ENCODE peak calls at places on chromosomes 12 and 14, in seven cellular contexts. One of them, this sample, is unnamed.

GRCh38 chr14:100589071-100589759 is 2.0 kb upstream of the BEGAIN start:
- DNase-seq in Caco-2: no peak
- DNase-seq in Panc1: no peak
- DNase-seq in right lobe of liver: no peak
- DNase-seq in A549: no peak
- DNase-seq in choroid plexus epithelial cell: no peak
- DNase-seq in body of pancreas: no peak
- DNase-seq in this sample: no peak

GRCh38 chr12:38823743-38824142 is 81.6 kb downstream of the CPNE8 start:
- DNase-seq in Caco-2: no peak
- DNase-seq in Panc1: no peak
- DNase-seq in right lobe of liver: no peak
- DNase-seq in choroid plexus epithelial cell: peak
- DNase-seq in A549: no peak
- DNase-seq in body of pancreas: no peak
- DNase-seq in this sample: peak

GRCh38 chr12:40999212-40999611 is 188.9 kb upstream of the PDZRN4 start:
- DNase-seq in A549: peak
- DNase-seq in choroid plexus epithelial cell: peak
- DNase-seq in Caco-2: no peak
- DNase-seq in body of pancreas: no peak
- DNase-seq in Panc1: no peak
- DNase-seq in right lobe of liver: no peak
- DNase-seq in this sample: peak

GRCh38 chr14:30869525-30870150 is 4.7 kb upstream of the COCH start:
- DNase-seq in Caco-2: no peak
- DNase-seq in Panc1: no peak
- DNase-seq in A549: no peak
- DNase-seq in body of pancreas: no peak
- DNase-seq in right lobe of liver: no peak
- DNase-seq in choroid plexus epithelial cell: no peak
- DNase-seq in this sample: no peak

GRCh38 chr14:104436741-104437701 is 142.5 kb upstream of the C14orf180 start:
- DNase-seq in choroid plexus epithelial cell: no peak
- DNase-seq in Caco-2: no peak
- DNase-seq in body of pancreas: peak
- DNase-seq in right lobe of liver: peak
- DNase-seq in A549: no peak
- DNase-seq in Panc1: no peak
- DNase-seq in this sample: no peak

GRCh38 chr14:104359301-104359968 is 220.1 kb upstream of the C14orf180 start:
- DNase-seq in choroid plexus epithelial cell: no peak
- DNase-seq in Caco-2: peak
- DNase-seq in A549: no peak
- DNase-seq in right lobe of liver: peak
- DNase-seq in Panc1: no peak
- DNase-seq in body of pancreas: peak
- DNase-seq in this sample: no peak

GRCh38 chr14:77682158-77682553 is 25.7 kb downstream of the ALKBH1 start:
- DNase-seq in Caco-2: no peak
- DNase-seq in body of pancreas: no peak
- DNase-seq in A549: no peak
- DNase-seq in choroid plexus epithelial cell: peak
- DNase-seq in right lobe of liver: no peak
- DNase-seq in Panc1: no peak
- DNase-seq in this sample: peak

GRCh38 chr12:53890081-53890480 is 48.5 kb upstream of the HOXC13 start:
- DNase-seq in body of pancreas: no peak
- DNase-seq in choroid plexus epithelial cell: no peak
- DNase-seq in A549: no peak
- DNase-seq in Panc1: no peak
- DNase-seq in right lobe of liver: no peak
- DNase-seq in Caco-2: no peak
- DNase-seq in this sample: no peak

DNA sequence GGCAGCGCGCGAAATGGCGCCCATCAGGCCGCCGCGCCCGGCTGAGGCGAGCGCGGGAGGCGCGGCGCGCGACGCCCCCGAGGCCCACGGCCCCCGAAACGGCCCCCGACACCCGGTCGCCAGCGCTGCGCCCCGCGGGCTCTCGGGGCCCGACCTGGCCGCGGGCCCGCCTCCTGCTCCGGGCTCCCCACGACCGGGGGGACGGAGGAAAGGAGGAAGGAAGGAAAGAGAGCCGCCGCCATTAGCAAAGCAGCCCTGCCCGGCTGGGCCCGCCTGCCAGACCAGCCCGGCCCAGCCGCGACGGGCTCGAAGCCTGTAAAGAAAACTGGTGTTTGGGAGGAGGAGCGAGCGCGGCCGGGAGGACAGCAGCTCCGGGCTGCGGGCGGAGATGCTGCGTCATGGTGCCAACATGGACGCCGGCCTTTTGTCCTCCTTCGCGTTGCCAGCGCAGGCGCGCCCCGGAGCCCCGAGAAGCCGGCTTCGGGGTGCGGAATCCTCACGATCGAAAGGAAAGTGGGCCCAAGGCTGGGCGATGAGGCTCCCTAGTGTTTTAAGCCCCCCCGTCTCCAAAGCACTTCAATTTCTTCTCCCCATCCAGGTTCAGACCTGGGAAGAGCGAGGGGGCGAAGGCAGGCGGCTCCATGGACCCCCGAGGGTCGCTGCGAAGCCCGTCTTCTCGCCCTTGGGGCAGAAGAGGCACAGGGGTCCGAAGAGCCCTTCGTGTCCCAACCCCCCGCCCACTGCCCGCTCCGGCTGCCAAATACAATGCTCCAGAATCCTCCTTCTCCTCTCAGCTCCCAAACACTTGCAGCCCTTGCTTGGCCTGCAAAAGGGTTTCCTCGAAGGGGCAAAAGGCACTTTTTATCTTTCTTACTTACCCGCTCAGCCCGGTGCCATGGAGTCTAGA is 2.9 kb upstream of the SETD1B start:
- DNase-seq in right lobe of liver: peak
- DNase-seq in choroid plexus epithelial cell: peak
- DNase-seq in A549: peak
- DNase-seq in Panc1: no peak
- DNase-seq in Caco-2: peak
- DNase-seq in body of pancreas: peak
- DNase-seq in this sample: peak
- H3K4me3 ChIP-seq in right lobe of liver: peak
- H3K4me3 ChIP-seq in choroid plexus epithelial cell: peak
- H3K4me3 ChIP-seq in A549: peak
- H3K4me3 ChIP-seq in Panc1: peak
- H3K4me3 ChIP-seq in Caco-2: peak
- H3K4me3 ChIP-seq in body of pancreas: peak
- H3K4me3 ChIP-seq in this sample: peak

DNA sequence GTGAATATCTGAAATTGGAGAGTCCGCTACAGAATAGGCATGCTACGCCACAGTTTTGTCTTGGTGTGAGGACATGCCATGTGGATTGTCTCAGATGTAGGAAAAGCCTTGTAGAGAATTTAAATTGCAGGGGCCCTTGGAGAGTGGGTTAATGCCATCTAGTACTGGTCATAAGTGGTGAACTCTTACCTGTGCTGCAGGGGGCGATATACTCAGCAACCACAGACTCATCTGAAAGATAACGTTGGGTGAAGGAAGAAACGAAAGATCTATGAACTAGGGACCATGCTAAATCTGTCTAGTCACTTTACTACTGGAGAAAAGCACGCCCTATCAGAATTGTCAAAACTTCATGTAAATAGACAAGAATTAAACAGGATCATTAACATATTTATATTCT is 33.7 kb upstream of the A2M start:
- DNase-seq in A549: peak
- DNase-seq in Caco-2: no peak
- DNase-seq in Panc1: no peak
- DNase-seq in choroid plexus epithelial cell: no peak
- DNase-seq in body of pancreas: no peak
- DNase-seq in right lobe of liver: no peak
- DNase-seq in this sample: no peak
- TF ChIP-seq CTCF in A549: no peak
- TF ChIP-seq CTCF in Caco-2: no peak
- TF ChIP-seq CTCF in Panc1: peak
- TF ChIP-seq CTCF in choroid plexus epithelial cell: no peak
- TF ChIP-seq CTCF in body of pancreas: no peak
- TF ChIP-seq CTCF in right lobe of liver: peak
- TF ChIP-seq CTCF in this sample: no peak

GRCh38 chr12:113591480-113591971 is 119.9 kb upstream of the LHX5 start:
- DNase-seq in Caco-2: peak
- DNase-seq in right lobe of liver: no peak
- DNase-seq in Panc1: no peak
- DNase-seq in A549: no peak
- DNase-seq in body of pancreas: no peak
- DNase-seq in choroid plexus epithelial cell: no peak
- DNase-seq in this sample: no peak
- H3K4me3 ChIP-seq in Caco-2: peak
- H3K4me3 ChIP-seq in right lobe of liver: no peak
- H3K4me3 ChIP-seq in Panc1: peak
- H3K4me3 ChIP-seq in A549: peak
- H3K4me3 ChIP-seq in body of pancreas: no peak
- H3K4me3 ChIP-seq in choroid plexus epithelial cell: no peak
- H3K4me3 ChIP-seq in this sample: no peak

DNA sequence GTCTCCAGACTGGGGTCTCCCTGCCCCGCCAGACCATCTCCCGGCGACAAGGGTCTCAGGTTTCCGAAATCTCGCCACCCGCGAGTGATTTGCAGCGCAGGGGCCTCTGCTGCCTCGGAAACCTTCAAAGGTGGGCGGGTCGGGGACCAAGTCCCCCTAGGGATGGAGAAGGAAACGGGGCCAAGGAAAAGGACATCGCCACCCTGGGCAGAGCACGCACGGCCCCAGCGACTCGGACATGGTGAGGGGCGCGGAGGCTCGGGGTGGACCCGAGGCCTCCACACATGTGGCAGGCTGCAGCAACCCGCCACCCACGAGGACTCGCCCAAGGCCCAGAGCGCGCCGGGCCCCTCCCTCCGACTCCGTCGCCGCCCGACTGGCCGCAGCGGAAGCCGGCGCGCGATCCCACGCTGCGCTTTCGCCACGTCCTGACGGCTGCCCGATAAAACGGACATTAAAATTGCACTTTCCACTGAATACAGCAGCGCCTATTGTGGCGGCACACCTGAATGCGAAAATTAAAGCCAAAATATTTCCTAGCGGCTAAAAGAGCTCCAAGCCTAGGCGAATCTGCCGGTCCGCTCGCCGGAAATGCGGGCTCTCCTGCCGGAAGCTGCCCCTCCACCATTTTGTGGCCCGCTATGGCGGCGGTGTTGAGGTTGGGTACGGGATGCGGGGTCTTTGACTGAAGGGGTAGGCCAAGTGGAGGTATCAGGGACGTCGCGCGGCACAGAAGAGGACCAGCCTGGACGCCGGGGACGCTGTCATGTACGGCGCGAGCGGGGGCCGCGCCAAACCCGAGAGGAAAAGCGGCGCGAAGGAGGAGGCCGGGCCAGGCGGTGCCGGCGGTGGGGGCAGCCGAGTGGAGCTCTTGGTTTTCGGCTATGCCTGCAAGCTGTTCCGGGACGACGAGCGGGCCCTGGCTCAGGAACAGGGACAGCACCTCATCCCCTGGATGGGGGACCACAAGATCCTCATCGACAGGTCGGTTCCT is at the start of gene SFSWAP:
- DNase-seq in A549: peak
- DNase-seq in body of pancreas: peak
- DNase-seq in Panc1: peak
- DNase-seq in choroid plexus epithelial cell: peak
- DNase-seq in right lobe of liver: peak
- DNase-seq in Caco-2: peak
- DNase-seq in this sample: peak
- TF ChIP-seq CTCF in A549: no peak
- TF ChIP-seq CTCF in body of pancreas: no peak
- TF ChIP-seq CTCF in Panc1: no peak
- TF ChIP-seq CTCF in choroid plexus epithelial cell: no peak
- TF ChIP-seq CTCF in right lobe of liver: no peak
- TF ChIP-seq CTCF in Caco-2: no peak
- TF ChIP-seq CTCF in this sample: no peak